ENCODE peak calls at places on chromosome 18, in seven cellular contexts. X, W, D, P, Z, E and N are unnamed samples. For H3K4me1, the result is how much of the 10 kb centered on the place peaks cover.

GRCh38 chr18:62118324-62118723 is 68.5 kb downstream of the PIGN start:
- DNase-seq in X (no peak), W (no peak), D (no peak), P (peak), Z (no peak), E (no peak), N (no peak)

GRCh38 chr18:69031571-69032451 is 233.9 kb downstream of the CCDC102B start:
- DNase-seq in X (no peak), W (no peak), D (no peak), P (no peak), Z (no peak), E (no peak), N (no peak)

GRCh38 chr18:33711514-33711913 is 133.5 kb downstream of the ASXL3 start:
- DNase-seq in X (no peak), W (no peak), D (peak), P (no peak), Z (no peak), E (no peak), N (no peak)

GRCh38 chr18:500230-500555 is 308 bp downstream of the COLEC12 start:
- DNase-seq in X (peak), W (no peak), D (peak), P (no peak), Z (no peak), E (no peak), N (peak)

GRCh38 chr18:36394486-36394885 is 97.0 kb downstream of the FHOD3 start:
- DNase-seq in X (no peak), W (no peak), D (no peak), P (no peak), Z (no peak), E (peak), N (no peak)

GRCh38 chr18:32324173-32324572 is 134.3 kb downstream of the MEP1B start:
- DNase-seq in X (no peak), W (no peak), D (no peak), P (peak), Z (no peak), E (no peak), N (no peak)

GRCh38 chr18:11676867-11677266 is 12.2 kb upstream of the GNAL start:
- DNase-seq in X (peak), W (no peak), D (no peak), P (peak), Z (peak), E (no peak), N (no peak)

GRCh38 chr18:3683483-3683882 is 233.5 kb downstream of the TGIF1 start:
- DNase-seq in X (no peak), W (no peak), D (no peak), P (no peak), Z (no peak), E (no peak), N (no peak)

GRCh38 chr18:59697236-59697932 is at the start of gene CCBE1:
- DNase-seq in X (peak), W (peak), D (peak), P (peak), Z (peak), E (peak), N (peak)

GRCh38 chr18:41347057-41347456 is 608.0 kb upstream of the PIK3C3 start:
- DNase-seq in X (no peak), W (peak), D (no peak), P (peak), Z (no peak), E (peak), N (no peak)

GRCh38 chr18:33906046-33906445 is 318.7 kb downstream of the NOL4 start:
- DNase-seq in X (no peak), W (no peak), D (no peak), P (no peak), Z (no peak), E (no peak), N (no peak)

GRCh38 chr18:79405781-79406575 is 10.2 kb downstream of the NFATC1 start:
- DNase-seq in X (no peak), W (no peak), D (no peak), P (no peak), Z (no peak), E (no peak), N (no peak)

DNA sequence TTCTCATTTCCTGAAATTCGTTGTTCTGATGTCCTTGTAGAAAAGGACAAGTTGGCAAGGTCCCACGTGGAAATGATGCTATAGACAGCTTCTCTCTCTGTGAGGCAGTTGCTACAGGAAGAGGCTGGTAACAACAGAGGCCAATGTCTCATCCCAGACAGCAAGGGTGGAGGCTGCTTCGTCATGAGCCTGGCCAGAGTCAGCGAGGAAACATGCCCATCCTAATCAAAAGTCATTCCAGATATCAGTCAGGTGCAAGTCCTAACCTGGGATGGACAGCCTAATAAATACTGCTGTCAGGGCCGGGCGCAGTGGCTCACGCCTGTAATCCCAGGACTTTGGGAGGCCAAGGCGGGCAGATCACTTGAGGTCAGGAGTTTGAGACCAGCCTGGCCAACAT is 6.4 kb upstream of the SMAD7 start:
- DNase-seq in X (no peak), W (no peak), D (no peak), P (no peak), Z (no peak), E (no peak), N (no peak)
- H3K4ac ChIP-seq in X (no peak), W (no peak), D (no peak), P (peak), Z (no peak), E (no peak), N (no peak)

GRCh38 chr18:28109781-28110460 is 67.0 kb downstream of the CDH2 start:
- DNase-seq in X (no peak), W (no peak), D (no peak), P (no peak), Z (no peak), E (peak), N (no peak)
- H3K4me1 ChIP-seq in X (under half), W (under half), D (under half), P (under half), Z (under half), E (under half), N (under half)

GRCh38 chr18:23718731-23719130 is 29.5 kb downstream of the LAMA3 start:
- DNase-seq in X (no peak), W (no peak), D (peak), P (no peak), Z (no peak), E (peak), N (no peak)
- H4K8ac ChIP-seq in X (no peak), W (peak), D (no peak), P (peak), Z (no peak), E (no peak), N (no peak)

GRCh38 chr18:56161604-56162003 is 476.8 kb downstream of the TXNL1 start:
- DNase-seq in X (no peak), W (no peak), D (no peak), P (no peak), Z (no peak), E (no peak), N (no peak)
- H3K4ac ChIP-seq in X (no peak), W (no peak), D (no peak), P (peak), Z (no peak), E (no peak), N (no peak)

GRCh38 chr18:58186258-58186948 is 142.4 kb downstream of the NEDD4L start:
- DNase-seq in X (no peak), W (peak), D (peak), P (peak), Z (peak), E (peak), N (no peak)
- H3K4me1 ChIP-seq in X (under half), W (under half), D (under half), P (under half), Z (under half), E (under half), N (under half)

DNA sequence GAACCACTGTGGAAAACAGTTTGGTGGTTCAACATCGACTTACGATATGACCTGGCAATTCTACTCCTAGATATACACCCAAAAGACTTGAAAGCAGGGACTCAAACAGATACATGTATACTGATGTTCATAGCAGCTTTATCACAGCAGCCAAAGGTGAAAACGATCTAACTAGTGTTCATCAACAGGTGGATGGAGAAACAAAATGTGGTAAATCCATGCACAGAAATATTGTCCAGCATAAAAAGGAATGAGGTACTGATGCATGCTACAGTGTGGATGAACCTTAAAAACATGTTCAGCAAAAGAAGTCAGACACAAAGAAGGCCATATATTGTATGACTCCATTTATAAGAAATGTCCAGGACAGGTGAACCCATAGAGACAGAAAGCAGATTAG is 36.3 kb downstream of the MRO start:
- DNase-seq in X (no peak), W (no peak), D (no peak), P (no peak), Z (no peak), E (no peak), N (no peak)
- H4K8ac ChIP-seq in X (no peak), W (no peak), D (no peak), P (no peak), Z (no peak), E (no peak), N (no peak)

GRCh38 chr18:49457616-49458015 is 2.8 kb downstream of the DYM start:
- DNase-seq in X (no peak), W (no peak), D (no peak), P (no peak), Z (no peak), E (no peak), N (no peak)
- H3K4ac ChIP-seq in X (no peak), W (no peak), D (no peak), P (no peak), Z (no peak), E (no peak), N (no peak)

DNA sequence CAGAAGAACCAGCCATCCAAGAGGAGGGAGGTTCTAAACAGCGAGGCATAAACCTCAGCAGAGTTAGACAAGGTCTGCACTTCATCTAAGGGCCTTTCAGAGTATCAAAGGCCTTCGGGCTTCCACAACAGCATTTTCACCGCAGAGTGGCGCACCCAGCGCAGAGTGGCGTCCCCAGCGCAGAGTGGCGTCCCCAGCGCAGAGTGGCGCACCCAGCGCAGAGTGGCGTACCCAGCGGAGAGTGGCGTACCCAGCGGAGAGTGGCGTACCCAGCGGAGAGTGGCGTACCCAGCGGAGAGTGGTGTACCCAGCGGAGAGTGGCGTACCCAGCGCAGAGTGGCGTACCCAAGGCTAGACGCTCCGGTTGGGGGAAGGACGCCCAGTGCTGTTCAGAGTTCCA is 137.9 kb downstream of the ZNF516 start:
- DNase-seq in X (no peak), W (no peak), D (no peak), P (no peak), Z (no peak), E (no peak), N (no peak)
- H3K4me1 ChIP-seq in X (under half), W (under half), D (under half), P (under half), Z (under half), E (under half), N (under half)